ENCODE peak calls at places on chromosomes 12 and 14, in five cellular contexts. M is fibroblast of lung, H is cardiac muscle cell, K is tibial artery, W is ovary. S is an unnamed sample.
A peak's percentile ranks its signal among the peaks of the same experiment; 100 is the strongest.

GRCh38 chr12:97560766-97561165 is 98.2 kb downstream of the RMST start:
- DNase-seq in M (no peak), K (no peak), W (no peak), H (no peak), S (no peak)

GRCh38 chr14:36556811-36557433 is 25.5 kb downstream of the NKX2-8 start:
- DNase-seq in H (peak; percentile 26), M (peak; percentile 4), W (no peak), K (no peak), S (no peak)

GRCh38 chr12:132317233-132317938 is 12.0 kb downstream of the GALNT9 start:
- DNase-seq in W (no peak), M (no peak), K (no peak), H (no peak), S (no peak)

GRCh38 chr12:10701226-10701681 is 21.9 kb downstream of the YBX3 start:
- DNase-seq in M (no peak), H (no peak), K (no peak), W (no peak), S (no peak)

GRCh38 chr14:49951946-49952345 is 59.1 kb downstream of the ARF6 start:
- DNase-seq in K (no peak), M (no peak), H (no peak), W (no peak), S (no peak)

GRCh38 chr14:105087308-105087962 is 22.2 kb upstream of the GPR132 start:
- DNase-seq in H (peak; percentile 45), M (peak; percentile 78), K (no peak), W (peak; percentile 79), S (peak; percentile 78)

GRCh38 chr14:73491256-73491976 is 683 bp downstream of the RIOX1 start:
- DNase-seq in K (peak; percentile 56), W (peak; percentile 63), M (peak; percentile 80), H (peak; percentile 75), S (peak; percentile 84)

GRCh38 chr12:47282206-47282605 is 202.4 kb upstream of the AMIGO2 start:
- DNase-seq in W (no peak), M (peak; percentile 90), H (no peak), K (no peak), S (no peak)

GRCh38 chr14:61347771-61348443 is 26.5 kb downstream of the PRKCH start:
- DNase-seq in W (no peak), K (no peak), M (no peak), H (no peak), S (no peak)

GRCh38 chr12:112936927-112937326 is 1.3 kb upstream of the OAS3 start:
- DNase-seq in H (no peak), W (no peak), K (no peak), M (no peak), S (no peak)

GRCh38 chr12:12273291-12273957 is 6.6 kb upstream of the LRP6 start:
- DNase-seq in M (peak; percentile 61), H (no peak), W (no peak), K (no peak), S (no peak)

GRCh38 chr12:101706403-101706802 is 9.0 kb downstream of the CHPT1 start:
- DNase-seq in M (no peak), K (no peak), H (no peak), W (no peak), S (no peak)

GRCh38 chr12:34603382-34604035 is 581.2 kb downstream of the ALG10 start:
- DNase-seq in K (no peak), W (no peak), H (no peak), M (no peak), S (no peak)

GRCh38 chr12:40446385-40446784 is 221.6 kb downstream of the LRRK2 start:
- DNase-seq in W (no peak), K (no peak), H (peak; percentile 28), M (no peak), S (no peak)

GRCh38 chr12:78928200-78929074 is 63.9 kb downstream of the SYT1 start:
- DNase-seq in M (peak; percentile 98), K (no peak), H (no peak), W (no peak), S (no peak)

GRCh38 chr14:68376067-68376810 is 416.6 kb downstream of the ZFP36L1 start:
- DNase-seq in M (peak; percentile 81), K (no peak), H (no peak), W (no peak), S (no peak)

GRCh38 chr14:36997843-36998242 is 174.6 kb downstream of the SLC25A21 start:
- DNase-seq in H (no peak), M (peak; percentile 56), K (no peak), W (no peak), S (no peak)

GRCh38 chr14:35121026-35121886 is 534 bp downstream of the PPP2R3C start:
- DNase-seq in H (no peak), W (peak; percentile 36), K (peak; percentile 22), M (peak; percentile 32), S (peak; percentile 66)

GRCh38 chr14:61927521-61927920 is 165.3 kb downstream of the SNAPC1 start:
- DNase-seq in H (no peak), W (no peak), M (peak; percentile 87), K (no peak), S (no peak)

GRCh38 chr12:581746-582145 is 81.5 kb downstream of the NINJ2 start:
- DNase-seq in K (no peak), M (no peak), W (no peak), H (no peak), S (no peak)

GRCh38 chr12:93315907-93316622 is 61.7 kb upstream of the NUDT4 start:
- DNase-seq in K (no peak), M (peak; percentile 52), W (no peak), H (no peak), S (no peak)

GRCh38 chr12:124747426-124748161 is 116.1 kb downstream of the SCARB1 start:
- DNase-seq in H (no peak), M (peak; percentile 99), W (no peak), K (no peak), S (no peak)

GRCh38 chr12:106975098-106975497 is 11.8 kb downstream of the MTERF2 start:
- DNase-seq in W (no peak), K (no peak), H (no peak), M (no peak), S (no peak)
- H3K4me1 ChIP-seq in W (peaks cover 2% of the 10 kb centered on the region), K (no peaks in the 10 kb centered on the region), H (peaks cover 40% of the 10 kb centered on the region), M (peaks cover 10% of the 10 kb centered on the region), S (peaks cover 4% of the 10 kb centered on the region)

GRCh38 chr12:120684523-120684932 is 2.4 kb upstream of the MLEC start:
- DNase-seq in W (no peak), H (no peak), M (no peak), K (no peak), S (no peak)

GRCh38 chr12:120688527-120689071 is 1.6 kb downstream of the MLEC start:
- DNase-seq in M (peak; percentile 39), W (no peak), H (peak; percentile 18), K (no peak), S (no peak)

GRCh38 chr12:120686151-120686689 is 729 bp upstream of the MLEC start:
- DNase-seq in W (peak; percentile 95), H (peak; percentile 100), M (peak; percentile 95), K (peak; percentile 97), S (peak; percentile 99)

GRCh38 chr12:120687570-120688289 is 781 bp downstream of the MLEC start:
- DNase-seq in M (peak; percentile 29), H (peak; percentile 47), K (peak; percentile 34), W (no peak), S (peak; percentile 66)

DNA sequence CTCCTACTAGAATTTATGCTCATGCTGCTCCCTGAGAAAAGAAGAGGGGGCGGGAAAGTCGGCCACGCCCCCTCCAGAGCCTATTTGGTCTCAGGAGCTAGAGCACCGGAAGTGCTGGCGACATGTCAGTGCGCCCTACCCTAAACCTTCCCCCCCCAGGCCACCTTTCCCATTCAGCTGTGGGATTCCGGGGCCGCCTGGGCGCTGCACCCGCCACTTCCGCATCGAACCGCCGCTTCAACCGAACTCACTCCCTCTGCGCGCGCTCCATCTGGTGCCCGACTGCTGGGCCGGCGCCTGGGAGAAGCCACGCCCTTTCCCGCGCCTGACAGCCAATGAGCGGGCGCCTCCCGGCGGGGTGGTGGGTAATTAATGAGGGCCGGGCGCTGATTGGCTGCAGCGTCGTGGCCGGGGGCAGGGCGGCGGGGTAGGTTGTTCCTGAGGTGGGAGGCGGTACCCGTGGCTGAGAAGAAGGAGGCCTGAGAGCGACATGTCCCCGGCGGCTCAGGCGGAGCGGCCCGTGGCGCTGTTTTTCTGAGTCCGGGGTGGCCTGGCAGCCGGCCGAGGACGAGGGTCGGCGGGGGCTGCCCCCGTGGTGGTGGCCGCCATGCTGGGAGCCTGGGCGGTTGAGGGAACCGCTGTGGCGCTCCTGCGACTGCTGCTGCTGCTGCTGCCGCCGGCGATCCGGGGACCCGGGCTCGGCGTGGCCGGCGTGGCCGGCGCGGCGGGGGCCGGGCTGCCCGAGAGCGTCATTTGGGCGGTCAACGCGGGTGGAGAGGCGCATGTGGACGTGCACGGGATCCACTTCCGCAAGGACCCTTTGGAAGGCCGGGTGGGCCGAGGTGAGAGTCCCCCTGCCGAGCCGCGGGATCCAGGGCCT is at the start of gene MLEC:
- DNase-seq in H (peak; percentile 98), M (peak; percentile 94), K (peak; percentile 98), W (peak; percentile 99), S (peak; percentile 99)
- TF ChIP-seq CTCF in H (no peak), M (no peak), K (no peak), W (no peak), S (peak; percentile 4)

GRCh38 chr12:70242695-70243509 is at the start of gene CNOT2:
- DNase-seq in H (peak; percentile 91), K (peak; percentile 87), W (peak; percentile 95), M (peak; percentile 91), S (peak; percentile 96)
- H3K4me1 ChIP-seq in H (peaks cover 23% of the 10 kb centered on the region), K (no peaks in the 10 kb centered on the region), W (peaks cover 3% of the 10 kb centered on the region), M (peaks cover 10% of the 10 kb centered on the region), S (peaks cover 44% of the 10 kb centered on the region)

GRCh38 chr14:103543721-103544626 is 15.0 kb downstream of the TRMT61A start:
- DNase-seq in M (no peak), W (peak; percentile 77), K (peak; percentile 27), H (no peak), S (no peak)

GRCh38 chr14:103543140-103543539 is 14.1 kb downstream of the TRMT61A start:
- DNase-seq in W (peak; percentile 29), K (no peak), H (no peak), M (no peak), S (no peak)

GRCh38 chr14:103541494-103541943 is 12.5 kb downstream of the TRMT61A start:
- DNase-seq in M (no peak), W (no peak), H (no peak), K (no peak), S (no peak)

GRCh38 chr14:103541944-103542544 is 13.0 kb downstream of the TRMT61A start:
- DNase-seq in W (peak; percentile 35), H (no peak), K (no peak), M (no peak), S (no peak)

GRCh38 chr14:103542545-103543088 is 13.6 kb downstream of the TRMT61A start:
- DNase-seq in W (peak; percentile 46), H (no peak), M (no peak), K (no peak), S (no peak)
- TF ChIP-seq CTCF in W (no peak), H (no peak), M (no peak), K (no peak), S (no peak)

GRCh38 chr12:4244868-4245267 is 28.7 kb upstream of the CCND2 start:
- DNase-seq in H (no peak), K (no peak), M (no peak), W (no peak), S (no peak)
- H3K4me1 ChIP-seq in H (peaks cover 8% of the 10 kb centered on the region), K (no peaks in the 10 kb centered on the region), M (no peaks in the 10 kb centered on the region), W (no peaks in the 10 kb centered on the region), S (no peaks in the 10 kb centered on the region)

S was measured in upper lobe of right lung.